ENCODE peak calls at places on chromosomes 1 and 21, in eight cellular contexts. One of them, this sample, is unnamed.
A peak's percentile ranks its signal among the peaks of the same experiment; 100 is the strongest.

GRCh38 chr1:33021567-33022431 is 14.9 kb downstream of the AK2 start:
- DNase-seq in mesenchymal stem cell: no peak
- DNase-seq in fibroblast of lung: no peak
- DNase-seq in HAP-1: no peak
- DNase-seq in germinal center: no peak
- DNase-seq in CD8-positive, alpha-beta memory T cell: no peak
- DNase-seq in heart right ventricle: no peak
- DNase-seq in CD4-positive, alpha-beta T cell: no peak
- DNase-seq in this sample: no peak

GRCh38 chr1:96510911-96511310 is 210.7 kb upstream of the PTBP2 start:
- DNase-seq in mesenchymal stem cell: no peak
- DNase-seq in CD8-positive, alpha-beta memory T cell: no peak
- DNase-seq in heart right ventricle: no peak
- DNase-seq in HAP-1: no peak
- DNase-seq in CD4-positive, alpha-beta T cell: no peak
- DNase-seq in germinal center: no peak
- DNase-seq in fibroblast of lung: no peak
- DNase-seq in this sample: no peak

GRCh38 chr1:36168538-36168937 is 12.6 kb downstream of the MAP7D1 start:
- DNase-seq in CD8-positive, alpha-beta memory T cell: no peak
- DNase-seq in fibroblast of lung: no peak
- DNase-seq in HAP-1: no peak
- DNase-seq in germinal center: no peak
- DNase-seq in CD4-positive, alpha-beta T cell: no peak
- DNase-seq in heart right ventricle: no peak
- DNase-seq in mesenchymal stem cell: no peak
- DNase-seq in this sample: no peak

GRCh38 chr1:25111706-25112105 is 120.6 kb downstream of the SYF2 start:
- DNase-seq in HAP-1: no peak
- DNase-seq in fibroblast of lung: no peak
- DNase-seq in heart right ventricle: no peak
- DNase-seq in CD8-positive, alpha-beta memory T cell: no peak
- DNase-seq in germinal center: no peak
- DNase-seq in mesenchymal stem cell: no peak
- DNase-seq in CD4-positive, alpha-beta T cell: no peak
- DNase-seq in this sample: peak; percentile 7

GRCh38 chr1:68495968-68496679 is 758 bp downstream of the DEPDC1 start:
- DNase-seq in germinal center: peak; percentile 5
- DNase-seq in heart right ventricle: no peak
- DNase-seq in mesenchymal stem cell: peak; percentile 30
- DNase-seq in HAP-1: no peak
- DNase-seq in CD8-positive, alpha-beta memory T cell: no peak
- DNase-seq in fibroblast of lung: no peak
- DNase-seq in CD4-positive, alpha-beta T cell: no peak
- DNase-seq in this sample: peak; percentile 19

GRCh38 chr1:111739984-111740765 is 980 bp upstream of the INKA2 start:
- DNase-seq in germinal center: peak; percentile 29
- DNase-seq in HAP-1: peak; percentile 89
- DNase-seq in fibroblast of lung: peak; percentile 73
- DNase-seq in heart right ventricle: peak; percentile 69
- DNase-seq in CD4-positive, alpha-beta T cell: no peak
- DNase-seq in mesenchymal stem cell: peak; percentile 87
- DNase-seq in CD8-positive, alpha-beta memory T cell: peak; percentile 31
- DNase-seq in this sample: no peak

GRCh38 chr1:7295946-7296345 is 475.1 kb upstream of the VAMP3 start:
- DNase-seq in CD4-positive, alpha-beta T cell: no peak
- DNase-seq in HAP-1: no peak
- DNase-seq in fibroblast of lung: no peak
- DNase-seq in CD8-positive, alpha-beta memory T cell: no peak
- DNase-seq in germinal center: no peak
- DNase-seq in heart right ventricle: no peak
- DNase-seq in mesenchymal stem cell: no peak
- DNase-seq in this sample: no peak

GRCh38 chr21:41112740-41113692 is 54.9 kb upstream of the BACE2 start:
- DNase-seq in CD8-positive, alpha-beta memory T cell: peak; percentile 16
- DNase-seq in HAP-1: no peak
- DNase-seq in heart right ventricle: peak; percentile 14
- DNase-seq in fibroblast of lung: peak; percentile 99
- DNase-seq in germinal center: no peak
- DNase-seq in CD4-positive, alpha-beta T cell: no peak
- DNase-seq in mesenchymal stem cell: no peak
- DNase-seq in this sample: peak; percentile 97

GRCh38 chr1:22654692-22655091 is 1.7 kb downstream of the C1QB start:
- DNase-seq in HAP-1: no peak
- DNase-seq in heart right ventricle: no peak
- DNase-seq in fibroblast of lung: no peak
- DNase-seq in CD4-positive, alpha-beta T cell: no peak
- DNase-seq in mesenchymal stem cell: no peak
- DNase-seq in CD8-positive, alpha-beta memory T cell: no peak
- DNase-seq in germinal center: no peak
- DNase-seq in this sample: no peak